ENCODE peak calls at places on chromosomes 5 and 9, in seven cellular contexts. V is GM20000, P is sigmoid colon, L is colonic mucosa, X is KG1, K is progenitor cell of endocrine pancreas, Z is LoVo. C is an unnamed sample.

GRCh38 chr5:131795879-131796792 is 681 bp downstream of the FNIP1 start:
- DNase-seq in V (peak; percentile 37), P (peak; percentile 91), L (peak; percentile 72), X (no peak), K (peak; percentile 42), Z (peak; percentile 46), C (peak; percentile 51)

GRCh38 chr5:108266235-108266634 is 115.7 kb downstream of the FBXL17 start:
- DNase-seq in V (no peak), P (no peak), L (no peak), X (no peak), K (no peak), Z (no peak), C (peak; percentile 38)

GRCh38 chr5:93257616-93258015 is 323.4 kb downstream of the NR2F1-AS1 start:
- DNase-seq in V (no peak), P (no peak), L (no peak), X (no peak), K (no peak), Z (no peak), C (peak; percentile 59)

GRCh38 chr9:98132806-98133631 is 14.0 kb upstream of the TRIM14 start:
- DNase-seq in V (no peak), P (peak; percentile 45), L (no peak), X (no peak), K (no peak), Z (no peak), C (no peak)

GRCh38 chr9:95316794-95317118 is 753 bp downstream of the FANCC start:
- DNase-seq in V (peak; percentile 82), P (peak; percentile 86), L (peak; percentile 88), X (peak; percentile 69), K (peak; percentile 52), Z (peak; percentile 82), C (peak; percentile 72)

GRCh38 chr5:15500326-15500958 is 462 bp downstream of the FBXL7 start:
- DNase-seq in V (no peak), P (peak; percentile 81), L (peak; percentile 39), X (no peak), K (peak; percentile 19), Z (no peak), C (peak; percentile 41)

GRCh38 chr5:7815757-7816534 is 35.0 kb downstream of the CFAP90 start:
- DNase-seq in V (peak; percentile 81), P (peak; percentile 88), L (peak; percentile 76), X (peak; percentile 42), K (peak; percentile 84), Z (peak; percentile 62), C (peak; percentile 45)

GRCh38 chr9:121660367-121660766 is 8.9 kb downstream of the DAB2IP start:
- DNase-seq in V (no peak), P (no peak), L (no peak), X (no peak), K (no peak), Z (no peak), C (no peak)

GRCh38 chr5:160439205-160439600 is 17.5 kb downstream of the PTTG1 start:
- DNase-seq in V (peak; percentile 60), P (peak; percentile 91), L (peak; percentile 95), X (peak; percentile 17), K (peak; percentile 85), Z (peak; percentile 86), C (peak; percentile 55)

GRCh38 chr5:167485395-167485794 is 806.0 kb upstream of the WWC1 start:
- DNase-seq in V (no peak), P (no peak), L (no peak), X (no peak), K (no peak), Z (no peak), C (no peak)

GRCh38 chr5:83846601-83847000 is 125.9 kb upstream of the HAPLN1 start:
- DNase-seq in V (no peak), P (no peak), L (no peak), X (no peak), K (no peak), Z (no peak), C (no peak)

GRCh38 chr9:101737705-101738565 is 512 bp downstream of the GRIN3A start:
- DNase-seq in V (no peak), P (no peak), L (no peak), X (no peak), K (peak; percentile 26), Z (no peak), C (no peak)

GRCh38 chr5:173928871-173929574 is 40.9 kb downstream of the CPEB4 start:
- DNase-seq in V (no peak), P (no peak), L (no peak), X (no peak), K (no peak), Z (no peak), C (no peak)

GRCh38 chr5:13354611-13355010 is 589.9 kb downstream of the DNAH5 start:
- DNase-seq in V (no peak), P (no peak), L (no peak), X (no peak), K (no peak), Z (peak; percentile 16), C (no peak)

GRCh38 chr5:140356878-140357730 is 2.9 kb upstream of the SLC4A9 start:
- DNase-seq in V (no peak), P (no peak), L (no peak), X (no peak), K (no peak), Z (no peak), C (no peak)

GRCh38 chr5:166708271-166708670 is 1583.2 kb upstream of the WWC1 start:
- DNase-seq in V (no peak), P (no peak), L (no peak), X (no peak), K (no peak), Z (no peak), C (no peak)

GRCh38 chr5:176965633-176966032 is 40.9 kb downstream of the UIMC1 start:
- DNase-seq in V (no peak), P (no peak), L (no peak), X (no peak), K (no peak), Z (no peak), C (no peak)